ENCODE peak calls at places on chromosomes 6 and 20, in ten cellular contexts. One of them, this sample, is unnamed.

GRCh38 chr6:166691199-166691598 is 64.1 kb upstream of the RPS6KA2 start:
- DNase-seq in ascending aorta: no peak
- DNase-seq in effector memory CD4-positive, alpha-beta T cell: no peak
- DNase-seq in aorta: no peak
- DNase-seq in activated naive CD4-positive, alpha-beta T cell treated with Interleukin-2 at 50 U/mL for 16 hours: no peak
- DNase-seq in AG09319: no peak
- DNase-seq in CD8-positive, alpha-beta T cell: no peak
- DNase-seq in anterior cingulate cortex: no peak
- DNase-seq in germinal center: no peak
- DNase-seq in stimulated activated CD8-positive, alpha-beta memory T cell treated with anti-CD3 and anti-CD28 coated beads, Interleukin-15, amount 100 ng/mL, for 24 hours: no peak
- DNase-seq in this sample: no peak

GRCh38 chr20:48706710-48707339 is 121.0 kb downstream of the PREX1 start:
- DNase-seq in ascending aorta: no peak
- DNase-seq in effector memory CD4-positive, alpha-beta T cell: no peak
- DNase-seq in aorta: peak; percentile 87
- DNase-seq in activated naive CD4-positive, alpha-beta T cell treated with Interleukin-2 at 50 U/mL for 16 hours: no peak
- DNase-seq in AG09319: no peak
- DNase-seq in CD8-positive, alpha-beta T cell: no peak
- DNase-seq in anterior cingulate cortex: no peak
- DNase-seq in germinal center: no peak
- DNase-seq in stimulated activated CD8-positive, alpha-beta memory T cell treated with anti-CD3 and anti-CD28 coated beads, Interleukin-15, amount 100 ng/mL, for 24 hours: no peak
- DNase-seq in this sample: no peak

GRCh38 chr20:47365023-47365764 is 8.7 kb upstream of the ZMYND8 start:
- DNase-seq in ascending aorta: no peak
- DNase-seq in effector memory CD4-positive, alpha-beta T cell: no peak
- DNase-seq in aorta: no peak
- DNase-seq in activated naive CD4-positive, alpha-beta T cell treated with Interleukin-2 at 50 U/mL for 16 hours: no peak
- DNase-seq in AG09319: no peak
- DNase-seq in CD8-positive, alpha-beta T cell: no peak
- DNase-seq in anterior cingulate cortex: no peak
- DNase-seq in germinal center: no peak
- DNase-seq in stimulated activated CD8-positive, alpha-beta memory T cell treated with anti-CD3 and anti-CD28 coated beads, Interleukin-15, amount 100 ng/mL, for 24 hours: no peak
- DNase-seq in this sample: no peak

GRCh38 chr6:9140861-9141534 is 705.7 kb upstream of the SLC35B3 start:
- DNase-seq in ascending aorta: no peak
- DNase-seq in effector memory CD4-positive, alpha-beta T cell: no peak
- DNase-seq in aorta: no peak
- DNase-seq in activated naive CD4-positive, alpha-beta T cell treated with Interleukin-2 at 50 U/mL for 16 hours: no peak
- DNase-seq in AG09319: peak; percentile 19
- DNase-seq in CD8-positive, alpha-beta T cell: no peak
- DNase-seq in anterior cingulate cortex: no peak
- DNase-seq in germinal center: no peak
- DNase-seq in stimulated activated CD8-positive, alpha-beta memory T cell treated with anti-CD3 and anti-CD28 coated beads, Interleukin-15, amount 100 ng/mL, for 24 hours: no peak
- DNase-seq in this sample: peak; percentile 77

GRCh38 chr20:52084727-52085126 is 106.9 kb downstream of the ZFP64 start:
- DNase-seq in ascending aorta: no peak
- DNase-seq in effector memory CD4-positive, alpha-beta T cell: no peak
- DNase-seq in aorta: no peak
- DNase-seq in activated naive CD4-positive, alpha-beta T cell treated with Interleukin-2 at 50 U/mL for 16 hours: no peak
- DNase-seq in AG09319: no peak
- DNase-seq in CD8-positive, alpha-beta T cell: no peak
- DNase-seq in anterior cingulate cortex: no peak
- DNase-seq in germinal center: no peak
- DNase-seq in stimulated activated CD8-positive, alpha-beta memory T cell treated with anti-CD3 and anti-CD28 coated beads, Interleukin-15, amount 100 ng/mL, for 24 hours: no peak
- DNase-seq in this sample: no peak

GRCh38 chr6:104159045-104159618 is 700.6 kb downstream of the HACE1 start:
- DNase-seq in ascending aorta: no peak
- DNase-seq in effector memory CD4-positive, alpha-beta T cell: no peak
- DNase-seq in aorta: no peak
- DNase-seq in activated naive CD4-positive, alpha-beta T cell treated with Interleukin-2 at 50 U/mL for 16 hours: no peak
- DNase-seq in AG09319: no peak
- DNase-seq in CD8-positive, alpha-beta T cell: no peak
- DNase-seq in anterior cingulate cortex: no peak
- DNase-seq in germinal center: no peak
- DNase-seq in stimulated activated CD8-positive, alpha-beta memory T cell treated with anti-CD3 and anti-CD28 coated beads, Interleukin-15, amount 100 ng/mL, for 24 hours: no peak
- DNase-seq in this sample: no peak

GRCh38 chr6:100892693-100893092 is 11.6 kb upstream of the ASCC3 start:
- DNase-seq in ascending aorta: no peak
- DNase-seq in effector memory CD4-positive, alpha-beta T cell: no peak
- DNase-seq in aorta: no peak
- DNase-seq in activated naive CD4-positive, alpha-beta T cell treated with Interleukin-2 at 50 U/mL for 16 hours: no peak
- DNase-seq in AG09319: no peak
- DNase-seq in CD8-positive, alpha-beta T cell: no peak
- DNase-seq in anterior cingulate cortex: no peak
- DNase-seq in germinal center: no peak
- DNase-seq in stimulated activated CD8-positive, alpha-beta memory T cell treated with anti-CD3 and anti-CD28 coated beads, Interleukin-15, amount 100 ng/mL, for 24 hours: no peak
- DNase-seq in this sample: no peak

GRCh38 chr20:35021063-35021462 is 65.4 kb downstream of the MYH7B start:
- DNase-seq in ascending aorta: no peak
- DNase-seq in effector memory CD4-positive, alpha-beta T cell: no peak
- DNase-seq in aorta: peak; percentile 43
- DNase-seq in activated naive CD4-positive, alpha-beta T cell treated with Interleukin-2 at 50 U/mL for 16 hours: no peak
- DNase-seq in AG09319: no peak
- DNase-seq in CD8-positive, alpha-beta T cell: no peak
- DNase-seq in anterior cingulate cortex: no peak
- DNase-seq in germinal center: no peak
- DNase-seq in stimulated activated CD8-positive, alpha-beta memory T cell treated with anti-CD3 and anti-CD28 coated beads, Interleukin-15, amount 100 ng/mL, for 24 hours: no peak
- DNase-seq in this sample: no peak

GRCh38 chr6:158718431-158719126 is 68.7 kb downstream of the SYTL3 start:
- DNase-seq in ascending aorta: no peak
- DNase-seq in effector memory CD4-positive, alpha-beta T cell: no peak
- DNase-seq in aorta: no peak
- DNase-seq in activated naive CD4-positive, alpha-beta T cell treated with Interleukin-2 at 50 U/mL for 16 hours: no peak
- DNase-seq in AG09319: no peak
- DNase-seq in CD8-positive, alpha-beta T cell: no peak
- DNase-seq in anterior cingulate cortex: no peak
- DNase-seq in germinal center: no peak
- DNase-seq in stimulated activated CD8-positive, alpha-beta memory T cell treated with anti-CD3 and anti-CD28 coated beads, Interleukin-15, amount 100 ng/mL, for 24 hours: no peak
- DNase-seq in this sample: no peak

GRCh38 chr20:63487116-63487764 is 11.6 kb downstream of the EEF1A2 start:
- DNase-seq in ascending aorta: no peak
- DNase-seq in effector memory CD4-positive, alpha-beta T cell: no peak
- DNase-seq in aorta: no peak
- DNase-seq in activated naive CD4-positive, alpha-beta T cell treated with Interleukin-2 at 50 U/mL for 16 hours: no peak
- DNase-seq in AG09319: no peak
- DNase-seq in CD8-positive, alpha-beta T cell: no peak
- DNase-seq in anterior cingulate cortex: no peak
- DNase-seq in germinal center: no peak
- DNase-seq in stimulated activated CD8-positive, alpha-beta memory T cell treated with anti-CD3 and anti-CD28 coated beads, Interleukin-15, amount 100 ng/mL, for 24 hours: no peak
- DNase-seq in this sample: no peak

GRCh38 chr20:25549172-25549865 is 36.0 kb downstream of the NINL start:
- DNase-seq in ascending aorta: no peak
- DNase-seq in effector memory CD4-positive, alpha-beta T cell: no peak
- DNase-seq in aorta: no peak
- DNase-seq in activated naive CD4-positive, alpha-beta T cell treated with Interleukin-2 at 50 U/mL for 16 hours: no peak
- DNase-seq in AG09319: no peak
- DNase-seq in CD8-positive, alpha-beta T cell: no peak
- DNase-seq in anterior cingulate cortex: no peak
- DNase-seq in germinal center: no peak
- DNase-seq in stimulated activated CD8-positive, alpha-beta memory T cell treated with anti-CD3 and anti-CD28 coated beads, Interleukin-15, amount 100 ng/mL, for 24 hours: no peak
- DNase-seq in this sample: no peak

GRCh38 chr20:12177657-12178293 is 260.1 kb downstream of the BTBD3 start:
- DNase-seq in ascending aorta: no peak
- DNase-seq in effector memory CD4-positive, alpha-beta T cell: no peak
- DNase-seq in aorta: no peak
- DNase-seq in activated naive CD4-positive, alpha-beta T cell treated with Interleukin-2 at 50 U/mL for 16 hours: no peak
- DNase-seq in AG09319: no peak
- DNase-seq in CD8-positive, alpha-beta T cell: no peak
- DNase-seq in anterior cingulate cortex: no peak
- DNase-seq in germinal center: no peak
- DNase-seq in stimulated activated CD8-positive, alpha-beta memory T cell treated with anti-CD3 and anti-CD28 coated beads, Interleukin-15, amount 100 ng/mL, for 24 hours: no peak
- DNase-seq in this sample: no peak

GRCh38 chr6:160203953-160204352 is 54.7 kb downstream of the SLC22A2 start:
- DNase-seq in ascending aorta: no peak
- DNase-seq in effector memory CD4-positive, alpha-beta T cell: no peak
- DNase-seq in aorta: no peak
- DNase-seq in activated naive CD4-positive, alpha-beta T cell treated with Interleukin-2 at 50 U/mL for 16 hours: no peak
- DNase-seq in AG09319: no peak
- DNase-seq in CD8-positive, alpha-beta T cell: no peak
- DNase-seq in anterior cingulate cortex: no peak
- DNase-seq in germinal center: no peak
- DNase-seq in stimulated activated CD8-positive, alpha-beta memory T cell treated with anti-CD3 and anti-CD28 coated beads, Interleukin-15, amount 100 ng/mL, for 24 hours: no peak
- DNase-seq in this sample: no peak

GRCh38 chr6:121435444-121436069 is at the start of gene GJA1:
- DNase-seq in ascending aorta: no peak
- DNase-seq in effector memory CD4-positive, alpha-beta T cell: no peak
- DNase-seq in aorta: no peak
- DNase-seq in activated naive CD4-positive, alpha-beta T cell treated with Interleukin-2 at 50 U/mL for 16 hours: no peak
- DNase-seq in AG09319: peak; percentile 56
- DNase-seq in CD8-positive, alpha-beta T cell: no peak
- DNase-seq in anterior cingulate cortex: no peak
- DNase-seq in germinal center: no peak
- DNase-seq in stimulated activated CD8-positive, alpha-beta memory T cell treated with anti-CD3 and anti-CD28 coated beads, Interleukin-15, amount 100 ng/mL, for 24 hours: no peak
- DNase-seq in this sample: no peak

GRCh38 chr6:88048556-88048955 is 915 bp downstream of the SPACA1 start:
- DNase-seq in ascending aorta: no peak
- DNase-seq in effector memory CD4-positive, alpha-beta T cell: no peak
- DNase-seq in aorta: no peak
- DNase-seq in activated naive CD4-positive, alpha-beta T cell treated with Interleukin-2 at 50 U/mL for 16 hours: no peak
- DNase-seq in AG09319: no peak
- DNase-seq in CD8-positive, alpha-beta T cell: no peak
- DNase-seq in anterior cingulate cortex: no peak
- DNase-seq in germinal center: no peak
- DNase-seq in stimulated activated CD8-positive, alpha-beta memory T cell treated with anti-CD3 and anti-CD28 coated beads, Interleukin-15, amount 100 ng/mL, for 24 hours: no peak
- DNase-seq in this sample: no peak

GRCh38 chr6:10190042-10190441 is 224.8 kb downstream of the TFAP2A start:
- DNase-seq in ascending aorta: no peak
- DNase-seq in effector memory CD4-positive, alpha-beta T cell: no peak
- DNase-seq in aorta: no peak
- DNase-seq in activated naive CD4-positive, alpha-beta T cell treated with Interleukin-2 at 50 U/mL for 16 hours: no peak
- DNase-seq in AG09319: no peak
- DNase-seq in CD8-positive, alpha-beta T cell: no peak
- DNase-seq in anterior cingulate cortex: no peak
- DNase-seq in germinal center: no peak
- DNase-seq in stimulated activated CD8-positive, alpha-beta memory T cell treated with anti-CD3 and anti-CD28 coated beads, Interleukin-15, amount 100 ng/mL, for 24 hours: no peak
- DNase-seq in this sample: no peak

GRCh38 chr20:41443667-41444066 is 77.0 kb upstream of the EMILIN3 start:
- DNase-seq in ascending aorta: no peak
- DNase-seq in effector memory CD4-positive, alpha-beta T cell: no peak
- DNase-seq in aorta: no peak
- DNase-seq in activated naive CD4-positive, alpha-beta T cell treated with Interleukin-2 at 50 U/mL for 16 hours: no peak
- DNase-seq in AG09319: no peak
- DNase-seq in CD8-positive, alpha-beta T cell: no peak
- DNase-seq in anterior cingulate cortex: no peak
- DNase-seq in germinal center: no peak
- DNase-seq in stimulated activated CD8-positive, alpha-beta memory T cell treated with anti-CD3 and anti-CD28 coated beads, Interleukin-15, amount 100 ng/mL, for 24 hours: no peak
- DNase-seq in this sample: no peak

GRCh38 chr6:143233563-143234285 is 173.0 kb downstream of the AIG1 start:
- DNase-seq in ascending aorta: no peak
- DNase-seq in effector memory CD4-positive, alpha-beta T cell: no peak
- DNase-seq in aorta: no peak
- DNase-seq in activated naive CD4-positive, alpha-beta T cell treated with Interleukin-2 at 50 U/mL for 16 hours: no peak
- DNase-seq in AG09319: no peak
- DNase-seq in CD8-positive, alpha-beta T cell: no peak
- DNase-seq in anterior cingulate cortex: no peak
- DNase-seq in germinal center: no peak
- DNase-seq in stimulated activated CD8-positive, alpha-beta memory T cell treated with anti-CD3 and anti-CD28 coated beads, Interleukin-15, amount 100 ng/mL, for 24 hours: no peak
- DNase-seq in this sample: no peak

GRCh38 chr20:9912858-9913434 is 74.1 kb upstream of the PAK5 start:
- DNase-seq in ascending aorta: no peak
- DNase-seq in effector memory CD4-positive, alpha-beta T cell: peak; percentile 1
- DNase-seq in aorta: peak; percentile 78
- DNase-seq in activated naive CD4-positive, alpha-beta T cell treated with Interleukin-2 at 50 U/mL for 16 hours: peak; percentile 36
- DNase-seq in AG09319: peak; percentile 4
- DNase-seq in CD8-positive, alpha-beta T cell: no peak
- DNase-seq in anterior cingulate cortex: no peak
- DNase-seq in germinal center: peak; percentile 27
- DNase-seq in stimulated activated CD8-positive, alpha-beta memory T cell treated with anti-CD3 and anti-CD28 coated beads, Interleukin-15, amount 100 ng/mL, for 24 hours: no peak
- DNase-seq in this sample: peak; percentile 16

GRCh38 chr20:57809661-57810172 is 99.9 kb upstream of the PMEPA1 start:
- DNase-seq in ascending aorta: no peak
- DNase-seq in effector memory CD4-positive, alpha-beta T cell: no peak
- DNase-seq in aorta: peak; percentile 36
- DNase-seq in activated naive CD4-positive, alpha-beta T cell treated with Interleukin-2 at 50 U/mL for 16 hours: no peak
- DNase-seq in AG09319: no peak
- DNase-seq in CD8-positive, alpha-beta T cell: no peak
- DNase-seq in anterior cingulate cortex: no peak
- DNase-seq in germinal center: no peak
- DNase-seq in stimulated activated CD8-positive, alpha-beta memory T cell treated with anti-CD3 and anti-CD28 coated beads, Interleukin-15, amount 100 ng/mL, for 24 hours: no peak
- DNase-seq in this sample: no peak

GRCh38 chr20:35395728-35396127 is 16.0 kb downstream of the UQCC1 start:
- DNase-seq in ascending aorta: peak; percentile 12
- DNase-seq in effector memory CD4-positive, alpha-beta T cell: no peak
- DNase-seq in aorta: no peak
- DNase-seq in activated naive CD4-positive, alpha-beta T cell treated with Interleukin-2 at 50 U/mL for 16 hours: no peak
- DNase-seq in AG09319: peak; percentile 44
- DNase-seq in CD8-positive, alpha-beta T cell: no peak
- DNase-seq in anterior cingulate cortex: no peak
- DNase-seq in germinal center: no peak
- DNase-seq in stimulated activated CD8-positive, alpha-beta memory T cell treated with anti-CD3 and anti-CD28 coated beads, Interleukin-15, amount 100 ng/mL, for 24 hours: no peak
- DNase-seq in this sample: no peak

GRCh38 chr6:71107935-71108420 is 151.1 kb upstream of the B3GAT2 start:
- DNase-seq in ascending aorta: no peak
- DNase-seq in effector memory CD4-positive, alpha-beta T cell: no peak
- DNase-seq in aorta: no peak
- DNase-seq in activated naive CD4-positive, alpha-beta T cell treated with Interleukin-2 at 50 U/mL for 16 hours: no peak
- DNase-seq in AG09319: no peak
- DNase-seq in CD8-positive, alpha-beta T cell: no peak
- DNase-seq in anterior cingulate cortex: no peak
- DNase-seq in germinal center: no peak
- DNase-seq in stimulated activated CD8-positive, alpha-beta memory T cell treated with anti-CD3 and anti-CD28 coated beads, Interleukin-15, amount 100 ng/mL, for 24 hours: no peak
- DNase-seq in this sample: no peak

GRCh38 chr6:11460001-11460668 is 77.4 kb upstream of the TMEM170B start:
- DNase-seq in ascending aorta: no peak
- DNase-seq in effector memory CD4-positive, alpha-beta T cell: no peak
- DNase-seq in aorta: no peak
- DNase-seq in activated naive CD4-positive, alpha-beta T cell treated with Interleukin-2 at 50 U/mL for 16 hours: no peak
- DNase-seq in AG09319: no peak
- DNase-seq in CD8-positive, alpha-beta T cell: no peak
- DNase-seq in anterior cingulate cortex: no peak
- DNase-seq in germinal center: peak; percentile 24
- DNase-seq in stimulated activated CD8-positive, alpha-beta memory T cell treated with anti-CD3 and anti-CD28 coated beads, Interleukin-15, amount 100 ng/mL, for 24 hours: no peak
- DNase-seq in this sample: no peak

GRCh38 chr6:43627008-43627825 is 1.8 kb downstream of the GTPBP2 start:
- DNase-seq in ascending aorta: peak; percentile 62
- DNase-seq in effector memory CD4-positive, alpha-beta T cell: no peak
- DNase-seq in aorta: peak; percentile 84
- DNase-seq in activated naive CD4-positive, alpha-beta T cell treated with Interleukin-2 at 50 U/mL for 16 hours: no peak
- DNase-seq in AG09319: peak; percentile 95
- DNase-seq in CD8-positive, alpha-beta T cell: no peak
- DNase-seq in anterior cingulate cortex: no peak
- DNase-seq in germinal center: no peak
- DNase-seq in stimulated activated CD8-positive, alpha-beta memory T cell treated with anti-CD3 and anti-CD28 coated beads, Interleukin-15, amount 100 ng/mL, for 24 hours: no peak
- DNase-seq in this sample: no peak

GRCh38 chr6:168877821-168878282 is 375.8 kb downstream of the THBS2 start:
- DNase-seq in ascending aorta: no peak
- DNase-seq in effector memory CD4-positive, alpha-beta T cell: no peak
- DNase-seq in aorta: no peak
- DNase-seq in activated naive CD4-positive, alpha-beta T cell treated with Interleukin-2 at 50 U/mL for 16 hours: no peak
- DNase-seq in AG09319: no peak
- DNase-seq in CD8-positive, alpha-beta T cell: no peak
- DNase-seq in anterior cingulate cortex: no peak
- DNase-seq in germinal center: no peak
- DNase-seq in stimulated activated CD8-positive, alpha-beta memory T cell treated with anti-CD3 and anti-CD28 coated beads, Interleukin-15, amount 100 ng/mL, for 24 hours: no peak
- DNase-seq in this sample: no peak

GRCh38 chr6:109349419-109349987 is 32.8 kb downstream of the CD164 start:
- DNase-seq in ascending aorta: no peak
- DNase-seq in effector memory CD4-positive, alpha-beta T cell: no peak
- DNase-seq in aorta: no peak
- DNase-seq in activated naive CD4-positive, alpha-beta T cell treated with Interleukin-2 at 50 U/mL for 16 hours: no peak
- DNase-seq in AG09319: peak; percentile 37
- DNase-seq in CD8-positive, alpha-beta T cell: no peak
- DNase-seq in anterior cingulate cortex: no peak
- DNase-seq in germinal center: no peak
- DNase-seq in stimulated activated CD8-positive, alpha-beta memory T cell treated with anti-CD3 and anti-CD28 coated beads, Interleukin-15, amount 100 ng/mL, for 24 hours: no peak
- DNase-seq in this sample: no peak

GRCh38 chr6:11535801-11536230 is 1.7 kb upstream of the TMEM170B start:
- DNase-seq in ascending aorta: no peak
- DNase-seq in effector memory CD4-positive, alpha-beta T cell: no peak
- DNase-seq in aorta: no peak
- DNase-seq in activated naive CD4-positive, alpha-beta T cell treated with Interleukin-2 at 50 U/mL for 16 hours: no peak
- DNase-seq in AG09319: no peak
- DNase-seq in CD8-positive, alpha-beta T cell: no peak
- DNase-seq in anterior cingulate cortex: no peak
- DNase-seq in germinal center: no peak
- DNase-seq in stimulated activated CD8-positive, alpha-beta memory T cell treated with anti-CD3 and anti-CD28 coated beads, Interleukin-15, amount 100 ng/mL, for 24 hours: no peak
- DNase-seq in this sample: no peak

This sample was measured in NCI-H1930.